ENCODE peak calls at places on chromosomes 6 and 20, in nine cellular contexts. Y is HFFc6, W is endothelial cell, K is astrocyte, J is tibial nerve, U is heart left ventricle, A is WTC11, D is WERI-Rb-1, S is fibroblast of lung. O is an unnamed sample.

GRCh38 chr6:141956046-141956761 is 176.5 kb upstream of the GJE1 start:
- DNase-seq in Y (peak), W (no peak), K (no peak), J (no peak), U (no peak), A (no peak), D (no peak), S (peak), O (no peak)

GRCh38 chr6:40668203-40668602 is 81.0 kb upstream of the LRFN2 start:
- DNase-seq in Y (no peak), W (no peak), K (no peak), J (no peak), U (no peak), A (no peak), D (no peak), S (no peak), O (no peak)

GRCh38 chr6:104653786-104654185 is 205.9 kb downstream of the HACE1 start:
- DNase-seq in Y (no peak), W (no peak), K (no peak), J (no peak), U (no peak), A (no peak), D (no peak), S (no peak), O (no peak)

GRCh38 chr6:22653980-22654610 is 84.7 kb downstream of the HDGFL1 start:
- DNase-seq in Y (no peak), W (no peak), K (no peak), J (no peak), U (no peak), A (no peak), D (no peak), S (no peak), O (no peak)

GRCh38 chr20:23959054-23959453 is 29.5 kb downstream of the GGTLC1 start:
- DNase-seq in Y (no peak), W (no peak), K (no peak), J (no peak), U (no peak), A (no peak), D (no peak), S (no peak), O (no peak)

GRCh38 chr20:17507032-17507431 is 24.1 kb downstream of the BFSP1 start:
- DNase-seq in Y (no peak), W (no peak), K (no peak), J (no peak), U (no peak), A (no peak), D (no peak), S (no peak), O (no peak)

GRCh38 chr20:46651091-46651962 is at the start of gene SLC13A3:
- DNase-seq in Y (no peak), W (peak), K (no peak), J (no peak), U (no peak), A (peak), D (no peak), S (no peak), O (no peak)

GRCh38 chr6:28747083-28747630 is 176.6 kb downstream of the TRIM27 start:
- DNase-seq in Y (no peak), W (no peak), K (no peak), J (no peak), U (no peak), A (no peak), D (no peak), S (no peak), O (no peak)

GRCh38 chr20:47067776-47068175 is 173.1 kb downstream of the EYA2 start:
- DNase-seq in Y (no peak), W (no peak), K (no peak), J (no peak), U (no peak), A (no peak), D (no peak), S (no peak), O (no peak)

GRCh38 chr20:34541264-34541901 is 17.1 kb upstream of the MAP1LC3A start:
- DNase-seq in Y (no peak), W (no peak), K (no peak), J (no peak), U (no peak), A (no peak), D (no peak), S (no peak), O (no peak)

GRCh38 chr6:37137881-37138568 is 31.9 kb upstream of the PIM1 start:
- DNase-seq in Y (peak), W (peak), K (peak), J (no peak), U (no peak), A (peak), D (no peak), S (peak), O (no peak)

GRCh38 chr6:88491266-88491665 is 325.1 kb upstream of the CNR1 start:
- DNase-seq in Y (no peak), W (no peak), K (no peak), J (no peak), U (no peak), A (no peak), D (no peak), S (no peak), O (no peak)

GRCh38 chr6:13765570-13765969 is 48.8 kb downstream of the MCUR1 start:
- DNase-seq in Y (peak), W (no peak), K (peak), J (no peak), U (no peak), A (no peak), D (peak), S (peak), O (no peak)

GRCh38 chr20:1813101-1813529 is 82.1 kb upstream of the SIRPA start:
- DNase-seq in Y (peak), W (no peak), K (peak), J (peak), U (peak), A (no peak), D (no peak), S (peak), O (no peak)

GRCh38 chr20:63178889-63179751 is 36.8 kb downstream of the YTHDF1 start:
- DNase-seq in Y (peak), W (no peak), K (no peak), J (no peak), U (peak), A (peak), D (peak), S (no peak), O (peak)

GRCh38 chr20:43824279-43824678 is 90.4 kb upstream of the TOX2 start:
- DNase-seq in Y (no peak), W (no peak), K (no peak), J (no peak), U (no peak), A (no peak), D (no peak), S (no peak), O (no peak)

GRCh38 chr6:11747021-11747420 is 31.6 kb downstream of the ADTRP start:
- DNase-seq in Y (no peak), W (no peak), K (peak), J (no peak), U (no peak), A (no peak), D (no peak), S (peak), O (no peak)

GRCh38 chr20:47574616-47575401 is 73.1 kb downstream of the NCOA3 start:
- DNase-seq in Y (no peak), W (no peak), K (no peak), J (no peak), U (no peak), A (no peak), D (no peak), S (peak), O (peak)

GRCh38 chr20:18019068-18019467 is 38.6 kb downstream of the OVOL2 start:
- DNase-seq in Y (no peak), W (peak), K (no peak), J (no peak), U (no peak), A (peak), D (peak), S (no peak), O (peak)

GRCh38 chr6:117573006-117573680 is 29.2 kb downstream of the GOPC start:
- DNase-seq in Y (no peak), W (no peak), K (no peak), J (no peak), U (no peak), A (no peak), D (no peak), S (no peak), O (no peak)

GRCh38 chr20:4811661-4812181 is 90.0 kb downstream of the PRND start:
- DNase-seq in Y (no peak), W (no peak), K (no peak), J (peak), U (peak), A (no peak), D (no peak), S (no peak), O (no peak)

GRCh38 chr6:3724451-3725144 is 26.9 kb downstream of the PXDC1 start:
- DNase-seq in Y (peak), W (no peak), K (no peak), J (no peak), U (no peak), A (no peak), D (no peak), S (peak), O (no peak)

GRCh38 chr20:34532320-34532719 is 16.1 kb downstream of the DYNLRB1 start:
- DNase-seq in Y (no peak), W (no peak), K (no peak), J (no peak), U (no peak), A (no peak), D (no peak), S (no peak), O (no peak)

GRCh38 chr20:20492521-20493334 is 124.8 kb downstream of the INSM1 start:
- DNase-seq in Y (no peak), W (peak), K (peak), J (no peak), U (no peak), A (peak), D (no peak), S (peak), O (no peak)

GRCh38 chr6:135188718-135189117 is 7.6 kb downstream of the MYB start:
- DNase-seq in Y (no peak), W (no peak), K (no peak), J (no peak), U (no peak), A (no peak), D (no peak), S (no peak), O (no peak)

GRCh38 chr20:1819311-1820136 is 75.7 kb upstream of the SIRPA start:
- DNase-seq in Y (no peak), W (no peak), K (no peak), J (no peak), U (no peak), A (no peak), D (no peak), S (no peak), O (no peak)

GRCh38 chr6:75438186-75438880 is 55.3 kb downstream of the FILIP1 start:
- DNase-seq in Y (no peak), W (no peak), K (no peak), J (no peak), U (no peak), A (no peak), D (no peak), S (no peak), O (no peak)

GRCh38 chr6:110543106-110543505 is 66.7 kb upstream of the SLC22A16 start:
- DNase-seq in Y (no peak), W (no peak), K (no peak), J (no peak), U (no peak), A (no peak), D (no peak), S (no peak), O (no peak)

GRCh38 chr6:30885999-30886896 is 1.9 kb downstream of the DDR1 start:
- DNase-seq in Y (peak), W (no peak), K (peak), J (no peak), U (no peak), A (peak), D (peak), S (peak), O (peak)

GRCh38 chr6:95848717-95849116 is 167.1 kb upstream of the FUT9 start:
- DNase-seq in Y (no peak), W (no peak), K (no peak), J (no peak), U (no peak), A (no peak), D (no peak), S (no peak), O (no peak)

GRCh38 chr20:14612389-14612788 is 275.0 kb upstream of the FLRT3 start:
- DNase-seq in Y (no peak), W (no peak), K (no peak), J (no peak), U (no peak), A (no peak), D (no peak), S (no peak), O (no peak)

GRCh38 chr6:22030730-22031619 is 265.9 kb downstream of the PRL start:
- DNase-seq in Y (no peak), W (no peak), K (no peak), J (no peak), U (no peak), A (no peak), D (no peak), S (no peak), O (no peak)

GRCh38 chr6:168095741-168096250 is 16.8 kb upstream of the FRMD1 start:
- DNase-seq in Y (no peak), W (no peak), K (no peak), J (no peak), U (no peak), A (no peak), D (no peak), S (no peak), O (no peak)
- TF ChIP-seq CTCF in Y (no peak), W (no peak), K (no peak), J (no peak), U (no peak), A (no peak), D (no peak), S (no peak), O (no peak)

GRCh38 chr6:25094726-25095125 is 159.0 kb upstream of the RIPOR2 start:
- DNase-seq in Y (no peak), W (no peak), K (no peak), J (no peak), U (no peak), A (no peak), D (no peak), S (peak), O (no peak)
- TF ChIP-seq CTCF in Y (no peak), W (no peak), K (no peak), J (no peak), U (no peak), A (no peak), D (no peak), S (no peak), O (no peak)

GRCh38 chr20:22245139-22245538 is 339.2 kb downstream of the FOXA2 start:
- DNase-seq in Y (no peak), W (no peak), K (no peak), J (no peak), U (no peak), A (no peak), D (no peak), S (no peak), O (no peak)

GRCh38 chr20:22243063-22243462 is 341.3 kb downstream of the FOXA2 start:
- DNase-seq in Y (no peak), W (no peak), K (no peak), J (peak), U (no peak), A (no peak), D (no peak), S (no peak), O (no peak)

GRCh38 chr20:22248052-22248667 is 336.2 kb downstream of the FOXA2 start:
- DNase-seq in Y (no peak), W (peak), K (no peak), J (peak), U (no peak), A (peak), D (peak), S (no peak), O (peak)
- TF ChIP-seq CTCF in Y (peak), W (peak), K (no peak), J (peak), U (peak), A (peak), D (peak), S (no peak), O (peak)

GRCh38 chr6:154974485-154975149 is 20.5 kb upstream of the TIAM2 start:
- DNase-seq in Y (no peak), W (no peak), K (no peak), J (no peak), U (no peak), A (peak), D (no peak), S (no peak), O (no peak)

DNA sequence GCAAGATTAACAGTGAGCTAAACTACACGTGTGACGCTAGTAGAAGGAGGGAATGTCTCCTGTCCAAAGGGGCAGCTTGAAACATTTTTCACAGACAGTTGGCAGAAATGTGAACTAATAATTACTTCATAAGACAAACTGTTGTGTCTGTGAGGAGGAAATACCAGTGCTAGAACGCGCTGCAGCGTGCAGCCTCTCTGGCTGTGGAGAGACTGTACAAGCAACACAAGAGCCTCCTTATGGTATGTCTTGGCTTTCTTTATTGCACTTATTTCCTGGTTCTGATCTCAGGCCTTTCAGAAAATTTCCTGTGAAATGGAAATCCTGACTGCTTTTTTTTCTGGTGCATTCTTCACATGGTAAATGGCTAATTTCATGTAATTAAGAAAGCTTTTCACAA is 25.3 kb upstream of the TIAM2 start:
- DNase-seq in Y (no peak), W (no peak), K (peak), J (no peak), U (no peak), A (no peak), D (no peak), S (peak), O (no peak)
- TF ChIP-seq CTCF in Y (no peak), W (no peak), K (no peak), J (no peak), U (no peak), A (no peak), D (no peak), S (no peak), O (no peak)

GRCh38 chr6:41682497-41682961 is 44.3 kb downstream of the MDFI start:
- DNase-seq in Y (no peak), W (no peak), K (no peak), J (no peak), U (peak), A (no peak), D (peak), S (no peak), O (no peak)
- TF ChIP-seq CTCF in Y (peak), W (peak), K (no peak), J (no peak), U (no peak), A (no peak), D (peak), S (no peak), O (no peak)

GRCh38 chr20:21643417-21643816 is 62.0 kb upstream of the PAX1 start:
- DNase-seq in Y (no peak), W (no peak), K (no peak), J (no peak), U (no peak), A (no peak), D (no peak), S (no peak), O (no peak)

GRCh38 chr20:21640556-21640955 is 64.9 kb upstream of the PAX1 start:
- DNase-seq in Y (no peak), W (peak), K (no peak), J (no peak), U (no peak), A (peak), D (no peak), S (no peak), O (no peak)
- TF ChIP-seq CTCF in Y (no peak), W (no peak), K (no peak), J (no peak), U (peak), A (peak), D (no peak), S (no peak), O (no peak)

O was measured in GM10248.